ENCODE peak calls at places on chromosome 9, in seven cellular contexts. H, N, E, L, T, A and X are unnamed samples.

GRCh38 chr9:116632990-116633441 is 54.1 kb upstream of the TRIM32 start:
- DNase-seq in H (no peak), N (no peak), E (peak), L (no peak), T (no peak), A (no peak), X (no peak)

GRCh38 chr9:9560382-9561035 is 1052.3 kb downstream of the PTPRD start:
- DNase-seq in H (no peak), N (no peak), E (no peak), L (no peak), T (no peak), A (no peak), X (no peak)

GRCh38 chr9:83432104-83432627 is 106.0 kb downstream of the FRMD3 start:
- DNase-seq in H (peak), N (no peak), E (peak), L (no peak), T (peak), A (no peak), X (no peak)

GRCh38 chr9:79695531-79696218 is 123.9 kb downstream of the TLE4 start:
- DNase-seq in H (no peak), N (no peak), E (no peak), L (no peak), T (no peak), A (no peak), X (no peak)

GRCh38 chr9:77841739-77842386 is 189.7 kb downstream of the GNAQ start:
- DNase-seq in H (no peak), N (no peak), E (no peak), L (no peak), T (no peak), A (no peak), X (no peak)

GRCh38 chr9:126406075-126406675 is 79.5 kb downstream of the MVB12B start:
- DNase-seq in H (no peak), N (no peak), E (peak), L (no peak), T (no peak), A (no peak), X (no peak)

GRCh38 chr9:32264171-32264862 is 120.1 kb upstream of the ACO1 start:
- DNase-seq in H (no peak), N (no peak), E (no peak), L (no peak), T (no peak), A (no peak), X (no peak)

GRCh38 chr9:14183001-14183400 is 130.9 kb downstream of the NFIB start:
- DNase-seq in H (no peak), N (no peak), E (no peak), L (no peak), T (peak), A (no peak), X (no peak)

GRCh38 chr9:132451276-132451675 is 41.3 kb downstream of the CFAP77 start:
- DNase-seq in H (no peak), N (no peak), E (no peak), L (no peak), T (no peak), A (no peak), X (no peak)

GRCh38 chr9:35490910-35491465 is 1.1 kb downstream of the RUSC2 start:
- DNase-seq in H (no peak), N (no peak), E (no peak), L (no peak), T (no peak), A (no peak), X (no peak)